ENCODE peak calls at places on chromosomes 7 and 10, in five cellular contexts. U is NCI-H460; R is activated CD8-positive, alpha-beta memory T cell treated with anti-CD3 and anti-CD28 coated beads for 24 hours; I is activated CD4-positive, alpha-beta T cell treated with anti-CD3 and anti-CD28 coated beads, Interleukin-2, amount 10 ng/mL, durations not matched to agents 7 days and 5 days; M is Right ventricle myocardium superior. A is an unnamed sample.

GRCh38 chr7:142557971-142558582 is 191.2 kb upstream of the PRSS1 start:
- DNase-seq in R (peak; percentile 67), U (peak; percentile 38), I (peak; percentile 62), M (no peak), A (no peak)

GRCh38 chr7:70712942-70713341 is 419.0 kb upstream of the GALNT17 start:
- DNase-seq in U (no peak), M (no peak), I (no peak), R (no peak), A (no peak)

GRCh38 chr10:11804336-11804735 is 18.8 kb upstream of the PROSER2 start:
- DNase-seq in I (no peak), R (no peak), U (no peak), M (no peak), A (no peak)

GRCh38 chr10:132539431-132539839 is 1.8 kb downstream of the INPP5A start:
- DNase-seq in I (peak; percentile 54), U (no peak), R (no peak), M (peak; percentile 50), A (no peak)

GRCh38 chr7:156308976-156309620 is 331.5 kb upstream of the RNF32 start:
- DNase-seq in U (no peak), R (no peak), M (no peak), I (no peak), A (no peak)

GRCh38 chr7:46949270-46949931 is 632.5 kb downstream of the TNS3 start:
- DNase-seq in U (no peak), I (no peak), R (no peak), M (no peak), A (no peak)

GRCh38 chr10:7659560-7659959 is 7.2 kb downstream of the ITIH5 start:
- DNase-seq in U (no peak), R (no peak), I (no peak), M (no peak), A (no peak)

GRCh38 chr7:128831178-128831993 is 1.2 kb downstream of the FLNC start:
- DNase-seq in I (no peak), U (no peak), M (peak; percentile 80), R (peak; percentile 65), A (peak; percentile 83)

GRCh38 chr7:68613405-68613804 is 984.9 kb upstream of the AUTS2 start:
- DNase-seq in U (no peak), R (no peak), M (no peak), I (no peak), A (no peak)

A was measured in type B pancreatic cell.